ENCODE peak calls at places on chromosomes 11 and 22, in nine cellular contexts. Z is stomach, S is neural progenitor cell, U is A549, N is hepatocyte, A is mucosa of descending colon, L is GM12865, F is body of pancreas, G is lung. T is an unnamed sample.

GRCh38 chr11:1022908-1023810 is 13.4 kb downstream of the MUC6 start:
- DNase-seq in Z (no peak), S (no peak), U (no peak), N (no peak), A (no peak), L (no peak), F (no peak), G (no peak), T (no peak)

GRCh38 chr11:17343907-17344306 is 7.7 kb upstream of the NCR3LG1 start:
- DNase-seq in Z (no peak), S (no peak), U (peak; percentile 10), N (peak; percentile 31), A (no peak), L (no peak), F (no peak), G (no peak), T (no peak)

GRCh38 chr11:118632577-118633318 is 25.3 kb downstream of the PHLDB1 start:
- DNase-seq in Z (no peak), S (no peak), U (no peak), N (no peak), A (no peak), L (no peak), F (no peak), G (no peak), T (no peak)

GRCh38 chr11:115103921-115104320 is 400.3 kb downstream of the CADM1 start:
- DNase-seq in Z (no peak), S (no peak), U (peak; percentile 1), N (no peak), A (no peak), L (no peak), F (no peak), G (no peak), T (no peak)

GRCh38 chr22:44972363-44973083 is 37.3 kb downstream of the PHF21B start:
- DNase-seq in Z (no peak), S (no peak), U (no peak), N (no peak), A (peak; percentile 42), L (peak; percentile 61), F (no peak), G (no peak), T (no peak)

GRCh38 chr11:79570104-79570503 is 129.3 kb upstream of the TENM4 start:
- DNase-seq in Z (no peak), S (no peak), U (no peak), N (no peak), A (no peak), L (no peak), F (no peak), G (no peak), T (no peak)

GRCh38 chr11:113540416-113541330 is 65.5 kb upstream of the DRD2 start:
- DNase-seq in Z (no peak), S (peak; percentile 23), U (no peak), N (no peak), A (no peak), L (no peak), F (no peak), G (no peak), T (no peak)

GRCh38 chr11:64684357-64684756 is 38.6 kb downstream of the NRXN2 start:
- DNase-seq in Z (no peak), S (no peak), U (no peak), N (no peak), A (no peak), L (no peak), F (no peak), G (no peak), T (no peak)

GRCh38 chr11:118918128-118918685 is 7.5 kb downstream of the BCL9L start:
- DNase-seq in Z (peak; percentile 78), S (peak; percentile 71), U (peak; percentile 95), N (peak; percentile 89), A (peak; percentile 90), L (no peak), F (peak; percentile 79), G (peak; percentile 76), T (peak; percentile 69)

GRCh38 chr11:72807021-72807693 is 7.1 kb upstream of the ATG16L2 start:
- DNase-seq in Z (no peak), S (peak; percentile 0), U (peak; percentile 86), N (no peak), A (no peak), L (no peak), F (no peak), G (no peak), T (no peak)

GRCh38 chr11:116732740-116733385 is 39.9 kb downstream of the BUD13 start:
- DNase-seq in Z (peak; percentile 72), S (peak; percentile 88), U (peak; percentile 62), N (peak; percentile 84), A (peak; percentile 61), L (peak; percentile 84), F (peak; percentile 73), G (peak; percentile 55), T (peak; percentile 73)

GRCh38 chr11:2547806-2548205 is 103.0 kb downstream of the KCNQ1 start:
- DNase-seq in Z (no peak), S (no peak), U (no peak), N (no peak), A (peak; percentile 12), L (no peak), F (peak; percentile 3), G (no peak), T (no peak)

GRCh38 chr11:112267188-112267591 is 6.5 kb upstream of the PLET1 start:
- DNase-seq in Z (no peak), S (no peak), U (no peak), N (no peak), A (no peak), L (no peak), F (no peak), G (no peak), T (no peak)

GRCh38 chr11:112269139-112269538 is 8.5 kb upstream of the PLET1 start:
- DNase-seq in Z (no peak), S (no peak), U (no peak), N (no peak), A (no peak), L (no peak), F (no peak), G (no peak), T (no peak)

GRCh38 chr11:112266410-112266778 is 5.7 kb upstream of the PLET1 start:
- DNase-seq in Z (no peak), S (no peak), U (no peak), N (no peak), A (no peak), L (no peak), F (no peak), G (no peak), T (no peak)

GRCh38 chr11:112268406-112268805 is 7.7 kb upstream of the PLET1 start:
- DNase-seq in Z (no peak), S (no peak), U (no peak), N (no peak), A (no peak), L (no peak), F (no peak), G (no peak), T (no peak)

GRCh38 chr11:112265659-112266409 is 5.2 kb upstream of the PLET1 start:
- DNase-seq in Z (no peak), S (no peak), U (no peak), N (peak; percentile 22), A (no peak), L (no peak), F (no peak), G (no peak), T (no peak)
- H3K4me3 ChIP-seq in Z (no peak overlapping the region), S (no peak overlapping the region), U (no peak overlapping the region), N (no peak overlapping the region), A (no peak overlapping the region), L (no peak overlapping the region), F (no peak overlapping the region), G (no peak overlapping the region), T (no peak overlapping the region)

DNA sequence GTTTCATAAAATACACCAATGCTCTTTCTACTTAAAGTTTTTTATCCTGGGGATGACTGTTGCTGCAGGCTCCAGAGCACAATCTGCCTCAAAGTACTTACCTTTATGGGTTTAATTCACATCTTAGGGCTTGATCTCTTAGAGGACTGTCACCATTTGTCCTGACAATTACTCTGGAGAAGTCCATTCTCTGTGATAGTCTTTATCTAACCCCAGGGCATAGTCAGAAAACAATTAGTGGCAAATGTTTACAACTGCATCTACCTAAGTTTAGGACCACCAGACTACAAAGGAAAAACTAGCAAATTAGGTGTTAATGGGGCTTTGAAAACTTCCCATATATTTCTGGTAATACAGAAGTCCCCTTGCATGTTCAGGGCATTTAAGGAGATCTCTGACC is 973.5 kb downstream of the JRKL start:
- DNase-seq in Z (no peak), S (no peak), U (no peak), N (no peak), A (no peak), L (no peak), F (no peak), G (no peak), T (no peak)
- TF ChIP-seq CTCF in Z (no peak), S (no peak), U (no peak), N (no peak), A (no peak), L (no peak), F (no peak), G (no peak), T (no peak)

DNA sequence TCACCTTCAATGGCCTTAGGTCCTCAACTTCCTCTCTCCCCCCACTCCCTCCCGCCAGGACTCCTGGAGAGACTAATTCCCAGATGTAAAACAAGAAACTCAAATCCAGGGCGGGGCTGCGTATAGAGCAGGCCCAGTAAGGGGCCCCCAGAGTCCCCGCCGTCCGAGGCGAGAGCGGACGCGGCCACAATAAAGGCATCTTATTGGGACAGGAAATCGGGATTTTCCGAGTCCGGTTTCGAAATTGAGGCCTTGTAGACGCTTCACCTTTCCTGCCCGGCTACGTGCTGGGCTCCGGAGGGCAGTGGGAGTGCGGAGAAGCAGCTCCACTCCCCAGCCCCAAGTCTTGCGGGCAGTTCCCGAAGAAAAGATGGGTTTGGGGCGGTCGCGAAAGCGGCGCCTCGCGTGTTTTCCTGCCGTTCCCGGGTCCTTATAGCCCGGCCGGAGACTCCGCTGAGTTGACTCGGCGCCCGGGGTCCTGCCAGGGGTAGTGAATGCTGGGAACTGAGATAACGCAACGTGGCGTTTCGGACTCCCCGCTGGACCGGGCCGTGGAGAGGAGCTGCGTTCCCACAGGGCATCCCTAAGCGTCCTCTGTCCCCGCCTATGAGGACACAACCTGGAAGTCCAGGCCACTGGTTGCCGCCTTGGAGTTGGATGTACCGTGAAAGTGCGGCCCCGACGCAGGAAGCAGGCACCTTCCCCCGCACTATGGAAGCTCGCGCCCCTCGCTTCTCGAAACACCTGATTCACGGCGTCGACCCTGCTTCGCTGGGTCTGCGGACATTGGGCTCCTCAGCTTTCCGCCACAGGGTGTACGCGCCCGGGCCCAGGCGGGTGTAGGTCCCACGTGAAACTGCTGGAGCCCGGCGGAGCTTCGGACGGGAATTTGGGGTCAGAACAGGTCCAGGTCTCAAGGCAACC is 4.8 kb upstream of the CHRM1 start:
- DNase-seq in Z (no peak), S (peak; percentile 58), U (no peak), N (no peak), A (no peak), L (no peak), F (no peak), G (no peak), T (no peak)
- H3K4me3 ChIP-seq in Z (peak overlapping the region; percentile 35), S (peak overlapping the region; percentile 46), U (no peak overlapping the region), N (peak overlapping the region; percentile 10), A (no peak overlapping the region), L (no peak overlapping the region), F (no peak overlapping the region), G (peak overlapping the region; percentile 24), T (no peak overlapping the region)

DNA sequence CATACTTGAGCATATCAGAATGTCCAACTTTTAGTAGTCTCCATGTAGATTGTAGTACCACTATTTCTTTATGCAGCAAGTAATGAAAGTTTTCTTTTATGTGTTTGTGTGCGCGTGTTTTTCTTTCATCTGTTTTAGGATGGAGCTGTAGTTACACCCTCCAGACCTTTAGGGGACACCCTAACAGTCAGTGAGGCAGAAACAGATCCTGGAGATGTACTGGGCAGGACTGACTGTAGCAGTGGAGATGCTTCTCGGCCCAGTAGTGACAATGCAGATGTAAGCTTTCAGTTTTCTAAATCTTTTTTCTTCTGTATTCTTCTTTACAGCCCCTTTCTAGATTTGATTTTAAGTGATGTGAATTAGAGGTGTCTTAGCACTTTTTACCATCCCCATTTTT is 79.9 kb upstream of the GRIK4 start:
- DNase-seq in Z (no peak), S (peak; percentile 13), U (peak; percentile 73), N (peak; percentile 43), A (no peak), L (peak; percentile 7), F (no peak), G (no peak), T (no peak)
- TF ChIP-seq CTCF in Z (no peak), S (peak; percentile 27), U (peak; percentile 23), N (peak; percentile 29), A (no peak), L (no peak), F (no peak), G (no peak), T (peak; percentile 27)